ENCODE peak calls at places on chromosomes 13 and 19, in nine cellular contexts. One of them, this sample, is unnamed.

GRCh38 chr13:44218501-44219240 is 155.0 kb upstream of the SERP2 start:
- DNase-seq in central memory CD4-positive, alpha-beta T cell: no peak
- DNase-seq in ELF-1: no peak
- DNase-seq in GOT3: no peak
- DNase-seq in brain microvascular endothelial cell: peak
- DNase-seq in HTR-8/SVneo: no peak
- DNase-seq in GM04504: no peak
- DNase-seq in activated CD8-positive, alpha-beta memory T cell treated with anti-CD3 and anti-CD28 coated beads for 4 hours: no peak
- DNase-seq in cortex of kidney: no peak
- DNase-seq in this sample: peak

GRCh38 chr13:42981317-42981716 is 10.7 kb downstream of the EPSTI1 start:
- DNase-seq in central memory CD4-positive, alpha-beta T cell: no peak
- DNase-seq in ELF-1: no peak
- DNase-seq in GOT3: no peak
- DNase-seq in brain microvascular endothelial cell: no peak
- DNase-seq in HTR-8/SVneo: no peak
- DNase-seq in GM04504: peak
- DNase-seq in activated CD8-positive, alpha-beta memory T cell treated with anti-CD3 and anti-CD28 coated beads for 4 hours: no peak
- DNase-seq in cortex of kidney: no peak
- DNase-seq in this sample: no peak

GRCh38 chr19:48686103-48686502 is 9.7 kb upstream of the FUT2 start:
- DNase-seq in central memory CD4-positive, alpha-beta T cell: no peak
- DNase-seq in ELF-1: no peak
- DNase-seq in GOT3: no peak
- DNase-seq in brain microvascular endothelial cell: no peak
- DNase-seq in HTR-8/SVneo: no peak
- DNase-seq in GM04504: no peak
- DNase-seq in activated CD8-positive, alpha-beta memory T cell treated with anti-CD3 and anti-CD28 coated beads for 4 hours: no peak
- DNase-seq in cortex of kidney: no peak
- DNase-seq in this sample: no peak

GRCh38 chr13:32790731-32791130 is 204.5 kb downstream of the PDS5B start:
- DNase-seq in central memory CD4-positive, alpha-beta T cell: no peak
- DNase-seq in ELF-1: peak
- DNase-seq in GOT3: no peak
- DNase-seq in brain microvascular endothelial cell: no peak
- DNase-seq in HTR-8/SVneo: no peak
- DNase-seq in GM04504: no peak
- DNase-seq in activated CD8-positive, alpha-beta memory T cell treated with anti-CD3 and anti-CD28 coated beads for 4 hours: no peak
- DNase-seq in cortex of kidney: no peak
- DNase-seq in this sample: no peak

GRCh38 chr13:35479691-35480090 is 3.2 kb upstream of the MAB21L1 start:
- DNase-seq in central memory CD4-positive, alpha-beta T cell: no peak
- DNase-seq in ELF-1: no peak
- DNase-seq in GOT3: no peak
- DNase-seq in brain microvascular endothelial cell: no peak
- DNase-seq in HTR-8/SVneo: no peak
- DNase-seq in GM04504: no peak
- DNase-seq in activated CD8-positive, alpha-beta memory T cell treated with anti-CD3 and anti-CD28 coated beads for 4 hours: no peak
- DNase-seq in cortex of kidney: no peak
- DNase-seq in this sample: no peak

GRCh38 chr13:114146173-114146572 is 13.8 kb upstream of the RASA3 start:
- DNase-seq in central memory CD4-positive, alpha-beta T cell: no peak
- DNase-seq in ELF-1: no peak
- DNase-seq in GOT3: no peak
- DNase-seq in brain microvascular endothelial cell: no peak
- DNase-seq in HTR-8/SVneo: no peak
- DNase-seq in GM04504: no peak
- DNase-seq in activated CD8-positive, alpha-beta memory T cell treated with anti-CD3 and anti-CD28 coated beads for 4 hours: no peak
- DNase-seq in cortex of kidney: no peak
- DNase-seq in this sample: no peak

GRCh38 chr13:45315520-45316167 is 25.3 kb downstream of the TPT1 start:
- DNase-seq in central memory CD4-positive, alpha-beta T cell: no peak
- DNase-seq in ELF-1: no peak
- DNase-seq in GOT3: no peak
- DNase-seq in brain microvascular endothelial cell: no peak
- DNase-seq in HTR-8/SVneo: no peak
- DNase-seq in GM04504: no peak
- DNase-seq in activated CD8-positive, alpha-beta memory T cell treated with anti-CD3 and anti-CD28 coated beads for 4 hours: no peak
- DNase-seq in cortex of kidney: no peak
- DNase-seq in this sample: peak

GRCh38 chr19:5352229-5352763 is 11.7 kb upstream of the PTPRS start:
- DNase-seq in central memory CD4-positive, alpha-beta T cell: no peak
- DNase-seq in ELF-1: no peak
- DNase-seq in GOT3: no peak
- DNase-seq in brain microvascular endothelial cell: peak
- DNase-seq in HTR-8/SVneo: no peak
- DNase-seq in GM04504: no peak
- DNase-seq in activated CD8-positive, alpha-beta memory T cell treated with anti-CD3 and anti-CD28 coated beads for 4 hours: no peak
- DNase-seq in cortex of kidney: no peak
- DNase-seq in this sample: no peak

GRCh38 chr19:3154957-3155736 is 19.3 kb downstream of the GNA15 start:
- DNase-seq in central memory CD4-positive, alpha-beta T cell: peak
- DNase-seq in ELF-1: peak
- DNase-seq in GOT3: peak
- DNase-seq in brain microvascular endothelial cell: peak
- DNase-seq in HTR-8/SVneo: peak
- DNase-seq in GM04504: peak
- DNase-seq in activated CD8-positive, alpha-beta memory T cell treated with anti-CD3 and anti-CD28 coated beads for 4 hours: peak
- DNase-seq in cortex of kidney: no peak
- DNase-seq in this sample: peak

GRCh38 chr19:7998081-7998480 is 7.4 kb downstream of the ELAVL1 start:
- DNase-seq in central memory CD4-positive, alpha-beta T cell: no peak
- DNase-seq in ELF-1: no peak
- DNase-seq in GOT3: no peak
- DNase-seq in brain microvascular endothelial cell: peak
- DNase-seq in HTR-8/SVneo: no peak
- DNase-seq in GM04504: no peak
- DNase-seq in activated CD8-positive, alpha-beta memory T cell treated with anti-CD3 and anti-CD28 coated beads for 4 hours: no peak
- DNase-seq in cortex of kidney: no peak
- DNase-seq in this sample: no peak

GRCh38 chr13:98576215-98576945 is 527 bp downstream of the STK24 start:
- DNase-seq in central memory CD4-positive, alpha-beta T cell: peak
- DNase-seq in ELF-1: peak
- DNase-seq in GOT3: no peak
- DNase-seq in brain microvascular endothelial cell: no peak
- DNase-seq in HTR-8/SVneo: no peak
- DNase-seq in GM04504: no peak
- DNase-seq in activated CD8-positive, alpha-beta memory T cell treated with anti-CD3 and anti-CD28 coated beads for 4 hours: no peak
- DNase-seq in cortex of kidney: no peak
- DNase-seq in this sample: peak

GRCh38 chr13:95784161-95784880 is 107.4 kb downstream of the DNAJC3 start:
- DNase-seq in central memory CD4-positive, alpha-beta T cell: no peak
- DNase-seq in ELF-1: peak
- DNase-seq in GOT3: no peak
- DNase-seq in brain microvascular endothelial cell: peak
- DNase-seq in HTR-8/SVneo: peak
- DNase-seq in GM04504: peak
- DNase-seq in activated CD8-positive, alpha-beta memory T cell treated with anti-CD3 and anti-CD28 coated beads for 4 hours: no peak
- DNase-seq in cortex of kidney: no peak
- DNase-seq in this sample: no peak

GRCh38 chr19:1811942-1812425 is at the start of gene ATP8B3:
- DNase-seq in central memory CD4-positive, alpha-beta T cell: peak
- DNase-seq in ELF-1: no peak
- DNase-seq in GOT3: no peak
- DNase-seq in brain microvascular endothelial cell: no peak
- DNase-seq in HTR-8/SVneo: no peak
- DNase-seq in GM04504: no peak
- DNase-seq in activated CD8-positive, alpha-beta memory T cell treated with anti-CD3 and anti-CD28 coated beads for 4 hours: no peak
- DNase-seq in cortex of kidney: no peak
- DNase-seq in this sample: no peak

GRCh38 chr13:24746618-24747247 is 17.2 kb upstream of the RNF17 start:
- DNase-seq in central memory CD4-positive, alpha-beta T cell: no peak
- DNase-seq in ELF-1: peak
- DNase-seq in GOT3: no peak
- DNase-seq in brain microvascular endothelial cell: no peak
- DNase-seq in HTR-8/SVneo: no peak
- DNase-seq in GM04504: no peak
- DNase-seq in activated CD8-positive, alpha-beta memory T cell treated with anti-CD3 and anti-CD28 coated beads for 4 hours: no peak
- DNase-seq in cortex of kidney: no peak
- DNase-seq in this sample: no peak

GRCh38 chr19:5038631-5039271 is 69.8 kb downstream of the KDM4B start:
- DNase-seq in central memory CD4-positive, alpha-beta T cell: no peak
- DNase-seq in ELF-1: no peak
- DNase-seq in GOT3: no peak
- DNase-seq in brain microvascular endothelial cell: no peak
- DNase-seq in HTR-8/SVneo: peak
- DNase-seq in GM04504: no peak
- DNase-seq in activated CD8-positive, alpha-beta memory T cell treated with anti-CD3 and anti-CD28 coated beads for 4 hours: no peak
- DNase-seq in cortex of kidney: no peak
- DNase-seq in this sample: no peak

GRCh38 chr13:51839711-51840110 is 5.3 kb downstream of the TMEM272 start:
- DNase-seq in central memory CD4-positive, alpha-beta T cell: no peak
- DNase-seq in ELF-1: no peak
- DNase-seq in GOT3: no peak
- DNase-seq in brain microvascular endothelial cell: no peak
- DNase-seq in HTR-8/SVneo: no peak
- DNase-seq in GM04504: no peak
- DNase-seq in activated CD8-positive, alpha-beta memory T cell treated with anti-CD3 and anti-CD28 coated beads for 4 hours: no peak
- DNase-seq in cortex of kidney: no peak
- DNase-seq in this sample: no peak

GRCh38 chr13:94121686-94122085 is 357.8 kb downstream of the DCT start:
- DNase-seq in central memory CD4-positive, alpha-beta T cell: no peak
- DNase-seq in ELF-1: no peak
- DNase-seq in GOT3: no peak
- DNase-seq in brain microvascular endothelial cell: peak
- DNase-seq in HTR-8/SVneo: no peak
- DNase-seq in GM04504: no peak
- DNase-seq in activated CD8-positive, alpha-beta memory T cell treated with anti-CD3 and anti-CD28 coated beads for 4 hours: no peak
- DNase-seq in cortex of kidney: no peak
- DNase-seq in this sample: no peak

GRCh38 chr13:111502957-111503356 is 182.5 kb downstream of the TEX29 start:
- DNase-seq in central memory CD4-positive, alpha-beta T cell: no peak
- DNase-seq in ELF-1: no peak
- DNase-seq in GOT3: no peak
- DNase-seq in brain microvascular endothelial cell: no peak
- DNase-seq in HTR-8/SVneo: no peak
- DNase-seq in GM04504: no peak
- DNase-seq in activated CD8-positive, alpha-beta memory T cell treated with anti-CD3 and anti-CD28 coated beads for 4 hours: no peak
- DNase-seq in cortex of kidney: no peak
- DNase-seq in this sample: no peak

GRCh38 chr19:43634877-43635560 is 4.6 kb downstream of the CADM4 start:
- DNase-seq in central memory CD4-positive, alpha-beta T cell: no peak
- DNase-seq in ELF-1: peak
- DNase-seq in GOT3: no peak
- DNase-seq in brain microvascular endothelial cell: peak
- DNase-seq in HTR-8/SVneo: no peak
- DNase-seq in GM04504: no peak
- DNase-seq in activated CD8-positive, alpha-beta memory T cell treated with anti-CD3 and anti-CD28 coated beads for 4 hours: no peak
- DNase-seq in cortex of kidney: no peak
- DNase-seq in this sample: no peak

GRCh38 chr19:48770223-48770622 is 14.9 kb downstream of the FGF21 start:
- DNase-seq in central memory CD4-positive, alpha-beta T cell: no peak
- DNase-seq in ELF-1: no peak
- DNase-seq in GOT3: no peak
- DNase-seq in brain microvascular endothelial cell: peak
- DNase-seq in HTR-8/SVneo: no peak
- DNase-seq in GM04504: no peak
- DNase-seq in activated CD8-positive, alpha-beta memory T cell treated with anti-CD3 and anti-CD28 coated beads for 4 hours: no peak
- DNase-seq in cortex of kidney: no peak
- DNase-seq in this sample: no peak

GRCh38 chr19:28213476-28214082 is 999.4 kb downstream of the UQCRFS1 start:
- DNase-seq in central memory CD4-positive, alpha-beta T cell: no peak
- DNase-seq in ELF-1: no peak
- DNase-seq in GOT3: peak
- DNase-seq in brain microvascular endothelial cell: no peak
- DNase-seq in HTR-8/SVneo: no peak
- DNase-seq in GM04504: no peak
- DNase-seq in activated CD8-positive, alpha-beta memory T cell treated with anti-CD3 and anti-CD28 coated beads for 4 hours: no peak
- DNase-seq in cortex of kidney: no peak
- DNase-seq in this sample: no peak

GRCh38 chr13:113488283-113488682 is 2.2 kb downstream of the DCUN1D2 start:
- DNase-seq in central memory CD4-positive, alpha-beta T cell: no peak
- DNase-seq in ELF-1: no peak
- DNase-seq in GOT3: no peak
- DNase-seq in brain microvascular endothelial cell: no peak
- DNase-seq in HTR-8/SVneo: no peak
- DNase-seq in GM04504: no peak
- DNase-seq in activated CD8-positive, alpha-beta memory T cell treated with anti-CD3 and anti-CD28 coated beads for 4 hours: no peak
- DNase-seq in cortex of kidney: no peak
- DNase-seq in this sample: no peak

GRCh38 chr13:63198076-63198475 is 1782.4 kb upstream of the PCDH20 start:
- DNase-seq in central memory CD4-positive, alpha-beta T cell: no peak
- DNase-seq in ELF-1: no peak
- DNase-seq in GOT3: no peak
- DNase-seq in brain microvascular endothelial cell: no peak
- DNase-seq in HTR-8/SVneo: no peak
- DNase-seq in GM04504: no peak
- DNase-seq in activated CD8-positive, alpha-beta memory T cell treated with anti-CD3 and anti-CD28 coated beads for 4 hours: no peak
- DNase-seq in cortex of kidney: no peak
- DNase-seq in this sample: no peak

GRCh38 chr13:113862766-113863510 is 938 bp downstream of the GAS6 start:
- DNase-seq in central memory CD4-positive, alpha-beta T cell: no peak
- DNase-seq in ELF-1: peak
- DNase-seq in GOT3: no peak
- DNase-seq in brain microvascular endothelial cell: no peak
- DNase-seq in HTR-8/SVneo: peak
- DNase-seq in GM04504: no peak
- DNase-seq in activated CD8-positive, alpha-beta memory T cell treated with anti-CD3 and anti-CD28 coated beads for 4 hours: no peak
- DNase-seq in cortex of kidney: no peak
- DNase-seq in this sample: peak

GRCh38 chr19:35592226-35592625 is 6.3 kb downstream of the PMIS2 start:
- DNase-seq in central memory CD4-positive, alpha-beta T cell: peak
- DNase-seq in ELF-1: peak
- DNase-seq in GOT3: no peak
- DNase-seq in brain microvascular endothelial cell: no peak
- DNase-seq in HTR-8/SVneo: no peak
- DNase-seq in GM04504: no peak
- DNase-seq in activated CD8-positive, alpha-beta memory T cell treated with anti-CD3 and anti-CD28 coated beads for 4 hours: no peak
- DNase-seq in cortex of kidney: no peak
- DNase-seq in this sample: no peak

GRCh38 chr19:53903055-53903680 is 5.9 kb upstream of the CACNG7 start:
- DNase-seq in central memory CD4-positive, alpha-beta T cell: peak
- DNase-seq in ELF-1: peak
- DNase-seq in GOT3: no peak
- DNase-seq in brain microvascular endothelial cell: no peak
- DNase-seq in HTR-8/SVneo: no peak
- DNase-seq in GM04504: no peak
- DNase-seq in activated CD8-positive, alpha-beta memory T cell treated with anti-CD3 and anti-CD28 coated beads for 4 hours: no peak
- DNase-seq in cortex of kidney: no peak
- DNase-seq in this sample: no peak

GRCh38 chr13:80040219-80040976 is 300.5 kb downstream of the SPRY2 start:
- DNase-seq in central memory CD4-positive, alpha-beta T cell: no peak
- DNase-seq in ELF-1: no peak
- DNase-seq in GOT3: peak
- DNase-seq in brain microvascular endothelial cell: peak
- DNase-seq in HTR-8/SVneo: peak
- DNase-seq in GM04504: peak
- DNase-seq in activated CD8-positive, alpha-beta memory T cell treated with anti-CD3 and anti-CD28 coated beads for 4 hours: no peak
- DNase-seq in cortex of kidney: no peak
- DNase-seq in this sample: no peak

GRCh38 chr19:6032381-6032780 is 54.4 kb upstream of the RANBP3 start:
- DNase-seq in central memory CD4-positive, alpha-beta T cell: no peak
- DNase-seq in ELF-1: no peak
- DNase-seq in GOT3: no peak
- DNase-seq in brain microvascular endothelial cell: no peak
- DNase-seq in HTR-8/SVneo: no peak
- DNase-seq in GM04504: no peak
- DNase-seq in activated CD8-positive, alpha-beta memory T cell treated with anti-CD3 and anti-CD28 coated beads for 4 hours: no peak
- DNase-seq in cortex of kidney: no peak
- DNase-seq in this sample: peak

GRCh38 chr13:106473174-106473573 is 62.3 kb downstream of the EFNB2 start:
- DNase-seq in central memory CD4-positive, alpha-beta T cell: no peak
- DNase-seq in ELF-1: peak
- DNase-seq in GOT3: no peak
- DNase-seq in brain microvascular endothelial cell: no peak
- DNase-seq in HTR-8/SVneo: no peak
- DNase-seq in GM04504: no peak
- DNase-seq in activated CD8-positive, alpha-beta memory T cell treated with anti-CD3 and anti-CD28 coated beads for 4 hours: no peak
- DNase-seq in cortex of kidney: no peak
- DNase-seq in this sample: peak

GRCh38 chr13:27482996-27483395 is 32.6 kb upstream of the MTIF3 start:
- DNase-seq in central memory CD4-positive, alpha-beta T cell: no peak
- DNase-seq in ELF-1: no peak
- DNase-seq in GOT3: no peak
- DNase-seq in brain microvascular endothelial cell: no peak
- DNase-seq in HTR-8/SVneo: no peak
- DNase-seq in GM04504: no peak
- DNase-seq in activated CD8-positive, alpha-beta memory T cell treated with anti-CD3 and anti-CD28 coated beads for 4 hours: no peak
- DNase-seq in cortex of kidney: no peak
- DNase-seq in this sample: no peak

GRCh38 chr13:40352807-40353562 is 313.5 kb downstream of the FOXO1 start:
- DNase-seq in central memory CD4-positive, alpha-beta T cell: no peak
- DNase-seq in ELF-1: no peak
- DNase-seq in GOT3: no peak
- DNase-seq in brain microvascular endothelial cell: no peak
- DNase-seq in HTR-8/SVneo: no peak
- DNase-seq in GM04504: no peak
- DNase-seq in activated CD8-positive, alpha-beta memory T cell treated with anti-CD3 and anti-CD28 coated beads for 4 hours: no peak
- DNase-seq in cortex of kidney: no peak
- DNase-seq in this sample: peak

This sample was measured in left ventricle myocardium superior.